ENCODE peak calls at places on chromosomes 16 and 17, in seven cellular contexts. W is GM12891, H is GM12878, Y is SK-N-SH, G is H1, B is K562, F is HepG2. R is an unnamed sample.

GRCh38 chr17:38560503-38561318 is 45.0 kb downstream of the SRCIN1 start:
- DNase-seq in Y (no peak), G (no peak), W (no peak), F (no peak), H (no peak), B (no peak), R (no peak)

GRCh38 chr16:1964046-1964505 is 550 bp downstream of the RPS2 start:
- DNase-seq in G (no peak), Y (no peak), H (no peak), F (no peak), B (no peak), W (no peak), R (no peak)

GRCh38 chr17:53949473-53950090 is 126.9 kb downstream of the KIF2B start:
- DNase-seq in B (no peak), Y (no peak), F (no peak), G (no peak), W (no peak), H (no peak), R (no peak)

GRCh38 chr16:51820176-51820575 is 669.1 kb upstream of the SALL1 start:
- DNase-seq in B (no peak), F (no peak), Y (no peak), W (no peak), H (no peak), G (no peak), R (no peak)

GRCh38 chr16:1407749-1408148 is 6.8 kb downstream of the UNKL start:
- DNase-seq in H (no peak), G (no peak), B (no peak), F (no peak), W (no peak), Y (peak), R (no peak)

GRCh38 chr17:38320482-38320881 is 23.3 kb downstream of the GPR179 start:
- DNase-seq in W (no peak), G (no peak), B (no peak), Y (no peak), H (no peak), F (no peak), R (no peak)

GRCh38 chr17:63406689-63407330 is 39.3 kb downstream of the CYB561 start:
- DNase-seq in G (peak), B (peak), F (peak), H (peak), Y (peak), W (peak), R (no peak)

GRCh38 chr17:39204245-39204644 is 4.2 kb downstream of the RPL19 start:
- DNase-seq in Y (no peak), W (no peak), B (no peak), F (no peak), G (no peak), H (no peak), R (no peak)

GRCh38 chr16:85936761-85937343 is 37.9 kb downstream of the IRF8 start:
- DNase-seq in Y (no peak), G (no peak), W (no peak), B (no peak), H (no peak), F (no peak), R (no peak)

GRCh38 chr16:85934210-85934609 is 35.2 kb downstream of the IRF8 start:
- DNase-seq in B (no peak), H (no peak), W (no peak), Y (no peak), G (no peak), F (no peak), R (no peak)

GRCh38 chr16:85940214-85940613 is 41.3 kb downstream of the IRF8 start:
- DNase-seq in B (no peak), G (no peak), F (peak), W (no peak), H (no peak), Y (no peak), R (no peak)

GRCh38 chr16:85935391-85935956 is 36.5 kb downstream of the IRF8 start:
- DNase-seq in W (no peak), B (no peak), Y (no peak), G (no peak), F (no peak), H (no peak), R (no peak)

GRCh38 chr16:85935957-85936760 is 37.2 kb downstream of the IRF8 start:
- DNase-seq in F (no peak), W (peak), B (no peak), Y (no peak), G (no peak), H (peak), R (peak)
- TF ChIP-seq TAF1 in F (no peak), W (peak), B (no peak), Y (no peak), G (no peak), H (peak), R (no peak)

GRCh38 chr16:15493416-15494181 is 59.2 kb downstream of the BMERB1 start:
- DNase-seq in B (no peak), W (no peak), H (no peak), Y (no peak), G (no peak), F (no peak), R (no peak)
- TF ChIP-seq TAF1 in B (no peak), W (no peak), H (no peak), Y (no peak), G (no peak), F (no peak), R (no peak)

GRCh38 chr17:47276868-47277267 is 23.2 kb downstream of the ITGB3 start:
- DNase-seq in H (no peak), Y (no peak), B (no peak), W (no peak), G (no peak), F (peak), R (no peak)
- TF ChIP-seq TAF1 in H (no peak), Y (no peak), B (no peak), W (no peak), G (no peak), F (no peak), R (no peak)

GRCh38 chr17:75261336-75262111 is at the start of the genes GGA3 and MRPS7:
- DNase-seq in B (peak), F (peak), H (peak), W (peak), Y (peak), G (peak), R (peak)
- TF ChIP-seq TAF1 in B (peak), F (peak), H (peak), W (peak), Y (peak), G (peak), R (peak)

DNA sequence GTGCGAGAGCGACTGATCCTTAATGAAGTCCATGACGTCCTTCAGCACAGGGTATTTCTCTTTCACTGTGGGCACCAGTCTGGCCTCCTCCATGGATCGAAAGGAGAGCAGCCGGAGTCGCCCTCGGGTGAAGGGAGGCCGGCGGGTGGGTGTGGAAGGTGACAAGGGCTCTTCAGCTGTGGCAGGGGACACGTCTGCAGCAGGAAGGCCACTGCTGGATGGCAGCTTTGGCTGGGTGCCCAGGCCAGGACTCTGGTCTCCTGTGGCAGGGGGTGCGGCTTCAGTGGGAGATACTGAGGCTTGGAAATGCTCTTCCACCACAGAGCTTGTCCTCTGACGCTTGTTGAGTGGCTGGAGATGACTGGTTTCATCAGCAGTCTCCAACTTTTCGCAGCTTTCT is 78.5 kb downstream of the ZZEF1 start:
- DNase-seq in B (no peak), F (no peak), Y (peak), H (no peak), W (no peak), G (no peak), R (no peak)
- TF ChIP-seq TAF1 in B (no peak), F (no peak), Y (no peak), H (no peak), W (no peak), G (no peak), R (no peak)

DNA sequence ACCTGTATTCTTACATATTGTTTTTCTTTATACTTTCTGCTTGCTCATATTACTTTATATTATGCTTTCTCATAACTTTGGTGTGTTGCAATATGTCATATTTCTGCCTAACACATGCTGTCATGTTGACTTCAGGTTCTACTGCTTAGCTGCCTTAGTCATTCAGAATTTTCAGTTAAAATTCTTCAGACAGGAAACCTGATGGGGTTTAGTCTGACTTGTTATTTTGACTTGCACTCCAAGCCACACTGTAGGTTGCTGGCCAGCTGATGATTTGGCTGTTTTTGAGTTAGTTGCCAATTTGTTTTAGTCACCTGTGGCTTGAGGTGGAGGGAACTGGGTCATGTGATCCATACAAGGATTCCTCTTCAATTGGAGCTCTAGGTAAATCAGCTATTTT is 315.4 kb downstream of the MAP2K6 start:
- DNase-seq in Y (no peak), H (no peak), F (no peak), G (no peak), B (no peak), W (no peak), R (no peak)
- TF ChIP-seq TAF1 in Y (no peak), H (no peak), F (no peak), G (no peak), B (no peak), W (no peak), R (no peak)

R was measured in GM12892.